ENCODE peak calls at places on chromosomes 2 and 18, in four cellular contexts. S is tibial artery, U is prostate gland, B is HCT116. X is an unnamed sample.

GRCh38 chr2:21367421-21367820 is 243.7 kb downstream of the TDRD15 start:
- DNase-seq in U (no peak), S (no peak), B (no peak), X (no peak)

GRCh38 chr18:75809392-75809791 is 381.9 kb upstream of the SMIM21 start:
- DNase-seq in B (no peak), S (no peak), U (no peak), X (no peak)

GRCh38 chr2:169964740-169965139 is 137.5 kb downstream of the UBR3 start:
- DNase-seq in B (no peak), U (peak), S (no peak), X (no peak)

GRCh38 chr2:173719471-173719870 is 245.7 kb downstream of the SP3 start:
- DNase-seq in B (no peak), U (no peak), S (no peak), X (no peak)

GRCh38 chr18:55318864-55319516 is 269.0 kb downstream of the TCF4 start:
- DNase-seq in U (no peak), B (no peak), S (no peak), X (no peak)

GRCh38 chr2:199602896-199603482 is 145.2 kb upstream of the SATB2 start:
- DNase-seq in S (no peak), B (no peak), U (no peak), X (no peak)

GRCh38 chr18:73614812-73615211 is 532.8 kb downstream of the FBXO15 start:
- DNase-seq in U (no peak), B (no peak), S (no peak), X (peak)

GRCh38 chr2:104919127-104919526 is 65.2 kb downstream of the POU3F3 start:
- DNase-seq in B (no peak), U (no peak), S (no peak), X (no peak)

GRCh38 chr2:120876526-120877280 is 141.0 kb downstream of the GLI2 start:
- DNase-seq in B (no peak), U (no peak), S (no peak), X (no peak)

GRCh38 chr2:127893033-127893432 is 7.3 kb upstream of the AMMECR1L start:
- DNase-seq in B (no peak), U (no peak), S (no peak), X (no peak)

GRCh38 chr18:80201739-80202138 is 45.6 kb downstream of the PARD6G start:
- DNase-seq in S (no peak), B (no peak), U (no peak), X (no peak)

GRCh38 chr2:65937379-65938160 is 497.4 kb upstream of the MEIS1 start:
- DNase-seq in B (no peak), S (no peak), U (no peak), X (no peak)

GRCh38 chr2:124264496-124265160 is 239.5 kb downstream of the CNTNAP5 start:
- DNase-seq in B (no peak), S (no peak), U (no peak), X (no peak)

GRCh38 chr2:213238753-213239591 is 45.3 kb upstream of the SPAG16 start:
- DNase-seq in B (peak), S (peak), U (peak), X (peak)

GRCh38 chr2:59967691-59968090 is 585.8 kb downstream of the BCL11A start:
- DNase-seq in U (no peak), S (no peak), B (no peak), X (no peak)

GRCh38 chr18:31977270-31977872 is 34.4 kb upstream of the TRAPPC8 start:
- DNase-seq in S (no peak), U (no peak), B (peak), X (peak)

GRCh38 chr2:79862756-79863155 is 349.9 kb downstream of the CTNNA2 start:
- DNase-seq in S (no peak), U (no peak), B (no peak), X (no peak)

GRCh38 chr2:219571311-219572236 is at the start of gene OBSL1:
- DNase-seq in U (peak), B (no peak), S (peak), X (peak)

GRCh38 chr2:213016984-213017351 is 134.4 kb downstream of the IKZF2 start:
- DNase-seq in S (no peak), U (no peak), B (no peak), X (no peak)

GRCh38 chr2:217884985-217885384 is 117.8 kb downstream of the TNS1 start:
- DNase-seq in U (no peak), B (no peak), S (no peak), X (no peak)

GRCh38 chr2:218022131-218022850 is 19.5 kb upstream of the TNS1 start:
- DNase-seq in U (no peak), S (peak), B (no peak), X (no peak)

GRCh38 chr2:50492452-50492851 is 539.5 kb downstream of the NRXN1 start:
- DNase-seq in S (no peak), B (peak), U (peak), X (peak)

GRCh38 chr2:6754412-6754811 is 111.3 kb downstream of the CMPK2 start:
- DNase-seq in S (no peak), U (no peak), B (no peak), X (no peak)

GRCh38 chr2:112314856-112315255 is 39.5 kb downstream of the ZC3H6 start:
- DNase-seq in U (no peak), B (no peak), S (no peak), X (no peak)

GRCh38 chr2:83742117-83742782 is 716.8 kb downstream of the SUCLG1 start:
- DNase-seq in S (peak), B (no peak), U (no peak), X (no peak)

GRCh38 chr2:165287083-165287778 is 48.0 kb downstream of the SCN2A start:
- DNase-seq in B (no peak), S (no peak), U (no peak), X (no peak)

GRCh38 chr18:10128906-10129305 is 215.1 kb downstream of the VAPA start:
- DNase-seq in B (no peak), S (no peak), U (no peak), X (no peak)

GRCh38 chr18:10133516-10133915 is 219.7 kb downstream of the VAPA start:
- DNase-seq in S (no peak), B (no peak), U (no peak), X (no peak)

GRCh38 chr18:10131783-10132381 is 218.1 kb downstream of the VAPA start:
- DNase-seq in S (no peak), B (no peak), U (no peak), X (no peak)

GRCh38 chr18:10130626-10131025 is 216.8 kb downstream of the VAPA start:
- DNase-seq in B (no peak), S (no peak), U (no peak), X (no peak)

GRCh38 chr18:10131036-10131774 is 217.4 kb downstream of the VAPA start:
- DNase-seq in U (no peak), S (no peak), B (no peak), X (no peak)
- H3K4me3 ChIP-seq in U (no peak), S (peak), B (peak), X (no peak)

GRCh38 chr2:31696068-31696467 is 115.3 kb upstream of the SRD5A2 start:
- DNase-seq in S (no peak), B (no peak), U (no peak), X (no peak)

GRCh38 chr2:31693882-31694281 is 113.1 kb upstream of the SRD5A2 start:
- DNase-seq in U (no peak), S (no peak), B (peak), X (no peak)

DNA sequence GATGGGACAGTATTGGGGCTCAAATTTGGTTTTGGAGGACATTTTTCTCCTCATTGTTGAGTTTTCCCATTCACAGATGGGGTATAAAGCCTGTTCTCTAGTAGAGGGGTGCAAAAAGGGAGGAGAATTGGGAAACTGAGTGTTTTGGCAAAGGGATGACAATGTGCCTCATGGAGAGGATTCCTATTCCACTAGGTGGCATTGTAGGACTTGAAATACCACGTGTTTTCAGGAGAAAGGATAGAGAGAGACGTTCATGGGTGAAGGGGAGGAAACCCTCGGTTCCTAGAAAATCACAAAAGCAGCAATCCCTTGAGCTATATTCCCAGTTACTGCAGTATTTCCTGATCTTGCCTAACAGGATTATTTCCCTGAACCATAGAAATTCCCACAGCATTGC is 113.7 kb upstream of the SRD5A2 start:
- DNase-seq in U (no peak), B (peak), S (no peak), X (no peak)
- TF ChIP-seq CTCF in U (no peak), B (peak), S (no peak), X (no peak)

GRCh38 chr2:64204716-64205115 is 60.5 kb upstream of the PELI1 start:
- DNase-seq in S (no peak), U (no peak), B (no peak), X (no peak)

GRCh38 chr2:64205415-64205814 is 61.2 kb upstream of the PELI1 start:
- DNase-seq in U (no peak), B (no peak), S (no peak), X (no peak)

GRCh38 chr2:64202206-64202864 is 58.1 kb upstream of the PELI1 start:
- DNase-seq in S (no peak), B (no peak), U (peak), X (peak)

GRCh38 chr2:64203131-64204005 is 59.1 kb upstream of the PELI1 start:
- DNase-seq in B (no peak), U (no peak), S (no peak), X (no peak)

GRCh38 chr2:64204006-64204632 is 59.9 kb upstream of the PELI1 start:
- DNase-seq in U (no peak), S (peak), B (no peak), X (no peak)
- H3K4me3 ChIP-seq in U (no peak), S (peak), B (no peak), X (no peak)

DNA sequence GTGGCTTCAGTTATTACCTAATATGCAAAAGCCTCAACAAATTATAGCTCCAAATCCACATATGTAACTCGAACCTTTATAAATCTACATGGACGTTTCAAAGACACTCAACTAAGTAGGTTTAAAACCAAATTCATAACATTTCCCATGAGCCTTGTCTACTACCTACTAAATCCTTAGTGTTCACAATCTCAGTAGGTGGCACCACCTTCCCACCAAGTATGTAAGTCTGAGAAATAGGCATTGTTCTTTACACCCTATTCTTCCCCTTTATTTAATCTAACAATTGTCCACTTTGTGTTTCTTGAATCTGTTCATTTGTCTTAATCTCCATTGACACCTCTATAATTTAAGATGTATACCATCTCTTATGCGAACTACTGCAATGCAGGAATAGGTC is 4.6 kb downstream of the PIGN start:
- DNase-seq in S (no peak), B (no peak), U (no peak), X (no peak)
- TF ChIP-seq CTCF in S (no peak), B (no peak), U (no peak), X (no peak)

DNA sequence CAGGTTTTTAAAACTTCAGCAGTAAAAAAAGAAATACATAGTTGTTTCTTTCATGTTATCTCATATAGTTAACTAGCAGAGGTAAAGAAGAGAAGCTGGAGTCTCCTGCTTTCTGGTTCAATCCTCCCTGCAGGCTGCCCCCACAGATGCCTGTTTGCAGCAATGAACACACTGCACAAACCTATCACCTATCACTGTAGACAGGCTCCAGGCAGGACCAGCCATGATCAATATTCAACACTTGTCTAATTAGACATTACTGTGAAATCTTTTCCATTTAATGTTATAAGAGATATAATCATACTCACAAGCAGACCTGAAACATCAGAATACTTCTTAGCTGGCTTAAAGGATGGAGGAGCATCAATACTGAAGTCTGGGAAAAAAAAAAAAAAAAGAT is 19.8 kb downstream of the INO80C start:
- DNase-seq in S (no peak), U (no peak), B (no peak), X (no peak)
- H3K4me3 ChIP-seq in S (no peak), U (no peak), B (no peak), X (no peak)

X was measured in HFF-Myc.